ENCODE peak calls at places on chromosomes 3 and 15, in six cellular contexts. One of them, this sample, is unnamed.

GRCh38 chr15:70077436-70077835 is 20.3 kb downstream of the TLE3 start:
- DNase-seq in suprapubic skin: no peak
- DNase-seq in BE2C: no peak
- DNase-seq in spleen: no peak
- DNase-seq in astrocyte of the spinal cord: no peak
- DNase-seq in HL-60: no peak
- DNase-seq in this sample: no peak

GRCh38 chr15:27399236-27399635 is 428.3 kb downstream of the GABRG3 start:
- DNase-seq in HL-60: no peak
- DNase-seq in BE2C: no peak
- DNase-seq in suprapubic skin: no peak
- DNase-seq in spleen: no peak
- DNase-seq in astrocyte of the spinal cord: peak; percentile 23
- DNase-seq in this sample: no peak

GRCh38 chr15:33994005-33994615 is 25.8 kb downstream of the CHRM5 start:
- DNase-seq in suprapubic skin: no peak
- DNase-seq in HL-60: peak; percentile 32
- DNase-seq in BE2C: peak; percentile 74
- DNase-seq in astrocyte of the spinal cord: peak; percentile 44
- DNase-seq in spleen: no peak
- DNase-seq in this sample: no peak

GRCh38 chr3:25452185-25452584 is 24.1 kb downstream of the RARB start:
- DNase-seq in BE2C: no peak
- DNase-seq in astrocyte of the spinal cord: no peak
- DNase-seq in spleen: no peak
- DNase-seq in HL-60: no peak
- DNase-seq in suprapubic skin: no peak
- DNase-seq in this sample: no peak

GRCh38 chr3:141482250-141482937 is 4.4 kb upstream of the RASA2 start:
- DNase-seq in spleen: no peak
- DNase-seq in suprapubic skin: no peak
- DNase-seq in BE2C: no peak
- DNase-seq in HL-60: no peak
- DNase-seq in astrocyte of the spinal cord: peak; percentile 68
- DNase-seq in this sample: peak; percentile 94

GRCh38 chr3:35639251-35640185 is at the start of gene ARPP21:
- DNase-seq in BE2C: peak; percentile 5
- DNase-seq in suprapubic skin: no peak
- DNase-seq in HL-60: peak; percentile 16
- DNase-seq in spleen: peak; percentile 80
- DNase-seq in astrocyte of the spinal cord: peak; percentile 36
- DNase-seq in this sample: peak; percentile 7

GRCh38 chr3:132237652-132238032 is 79.6 kb upstream of the ACP3 start:
- DNase-seq in astrocyte of the spinal cord: no peak
- DNase-seq in spleen: no peak
- DNase-seq in suprapubic skin: no peak
- DNase-seq in HL-60: no peak
- DNase-seq in BE2C: no peak
- DNase-seq in this sample: no peak

GRCh38 chr3:64612082-64612860 is 75.5 kb downstream of the ADAMTS9 start:
- DNase-seq in spleen: no peak
- DNase-seq in suprapubic skin: no peak
- DNase-seq in astrocyte of the spinal cord: no peak
- DNase-seq in BE2C: peak; percentile 30
- DNase-seq in HL-60: no peak
- DNase-seq in this sample: peak; percentile 48

GRCh38 chr3:58839964-58840363 is 173.4 kb upstream of the FAM3D start:
- DNase-seq in spleen: no peak
- DNase-seq in suprapubic skin: no peak
- DNase-seq in HL-60: no peak
- DNase-seq in BE2C: no peak
- DNase-seq in astrocyte of the spinal cord: no peak
- DNase-seq in this sample: no peak

GRCh38 chr15:34357653-34358052 is 9.3 kb downstream of the LPCAT4 start:
- DNase-seq in BE2C: no peak
- DNase-seq in HL-60: no peak
- DNase-seq in suprapubic skin: no peak
- DNase-seq in astrocyte of the spinal cord: no peak
- DNase-seq in spleen: no peak
- DNase-seq in this sample: no peak

GRCh38 chr3:138786788-138787276 is 47.9 kb downstream of the PIK3CB start:
- DNase-seq in spleen: no peak
- DNase-seq in astrocyte of the spinal cord: peak; percentile 46
- DNase-seq in suprapubic skin: no peak
- DNase-seq in HL-60: peak; percentile 81
- DNase-seq in BE2C: no peak
- DNase-seq in this sample: peak; percentile 53

GRCh38 chr15:48861813-48862431 is 16.0 kb upstream of the EID1 start:
- DNase-seq in suprapubic skin: no peak
- DNase-seq in spleen: no peak
- DNase-seq in HL-60: peak; percentile 63
- DNase-seq in BE2C: peak; percentile 68
- DNase-seq in astrocyte of the spinal cord: peak; percentile 77
- DNase-seq in this sample: peak; percentile 65

GRCh38 chr15:74788716-74789151 is 6.9 kb downstream of the CSK start:
- DNase-seq in suprapubic skin: no peak
- DNase-seq in HL-60: peak; percentile 67
- DNase-seq in spleen: peak; percentile 92
- DNase-seq in BE2C: no peak
- DNase-seq in astrocyte of the spinal cord: no peak
- DNase-seq in this sample: no peak

GRCh38 chr3:105686324-105686897 is 182.4 kb downstream of the CBLB start:
- DNase-seq in BE2C: no peak
- DNase-seq in astrocyte of the spinal cord: peak; percentile 50
- DNase-seq in suprapubic skin: no peak
- DNase-seq in HL-60: no peak
- DNase-seq in spleen: no peak
- DNase-seq in this sample: peak; percentile 47

GRCh38 chr3:481680-482079 is 285.1 kb downstream of the CHL1 start:
- DNase-seq in HL-60: no peak
- DNase-seq in suprapubic skin: no peak
- DNase-seq in BE2C: no peak
- DNase-seq in spleen: no peak
- DNase-seq in astrocyte of the spinal cord: no peak
- DNase-seq in this sample: no peak

GRCh38 chr15:62323353-62323752 is 158.3 kb upstream of the C2CD4B start:
- DNase-seq in BE2C: no peak
- DNase-seq in suprapubic skin: no peak
- DNase-seq in astrocyte of the spinal cord: no peak
- DNase-seq in spleen: no peak
- DNase-seq in HL-60: no peak
- DNase-seq in this sample: no peak

GRCh38 chr15:52289629-52290081 is 5.9 kb downstream of the MYO5C start:
- DNase-seq in spleen: no peak
- DNase-seq in HL-60: no peak
- DNase-seq in BE2C: no peak
- DNase-seq in suprapubic skin: no peak
- DNase-seq in astrocyte of the spinal cord: peak; percentile 37
- DNase-seq in this sample: no peak

GRCh38 chr3:146177072-146177936 is 16.3 kb upstream of the PLOD2 start:
- DNase-seq in spleen: no peak
- DNase-seq in astrocyte of the spinal cord: no peak
- DNase-seq in HL-60: no peak
- DNase-seq in suprapubic skin: no peak
- DNase-seq in BE2C: no peak
- DNase-seq in this sample: no peak

GRCh38 chr3:4533489-4534443 is 40.6 kb downstream of the ITPR1 start:
- DNase-seq in suprapubic skin: no peak
- DNase-seq in astrocyte of the spinal cord: no peak
- DNase-seq in HL-60: peak; percentile 88
- DNase-seq in spleen: no peak
- DNase-seq in BE2C: peak; percentile 19
- DNase-seq in this sample: no peak

GRCh38 chr15:92714071-92714456 is 58.5 kb upstream of the FAM174B start:
- DNase-seq in astrocyte of the spinal cord: peak; percentile 47
- DNase-seq in HL-60: no peak
- DNase-seq in spleen: no peak
- DNase-seq in suprapubic skin: no peak
- DNase-seq in BE2C: peak; percentile 48
- DNase-seq in this sample: peak; percentile 44

GRCh38 chr15:58777107-58777506 is 6.0 kb downstream of the MINDY2 start:
- DNase-seq in suprapubic skin: no peak
- DNase-seq in spleen: no peak
- DNase-seq in HL-60: no peak
- DNase-seq in astrocyte of the spinal cord: no peak
- DNase-seq in BE2C: no peak
- DNase-seq in this sample: no peak

GRCh38 chr3:21447471-21448205 is 303.4 kb downstream of the ZNF385D start:
- DNase-seq in spleen: no peak
- DNase-seq in astrocyte of the spinal cord: peak; percentile 59
- DNase-seq in BE2C: no peak
- DNase-seq in suprapubic skin: no peak
- DNase-seq in HL-60: no peak
- DNase-seq in this sample: peak; percentile 43

GRCh38 chr3:71579934-71580318 is 3.6 kb downstream of the FOXP1 start:
- DNase-seq in suprapubic skin: no peak
- DNase-seq in spleen: no peak
- DNase-seq in HL-60: peak; percentile 70
- DNase-seq in astrocyte of the spinal cord: peak; percentile 82
- DNase-seq in BE2C: no peak
- DNase-seq in this sample: no peak

GRCh38 chr3:71578045-71578730 is 5.3 kb downstream of the FOXP1 start:
- DNase-seq in HL-60: no peak
- DNase-seq in astrocyte of the spinal cord: no peak
- DNase-seq in suprapubic skin: no peak
- DNase-seq in spleen: no peak
- DNase-seq in BE2C: no peak
- DNase-seq in this sample: peak; percentile 20

GRCh38 chr3:71581451-71581980 is 2.0 kb downstream of the FOXP1 start:
- DNase-seq in BE2C: peak; percentile 16
- DNase-seq in HL-60: peak; percentile 42
- DNase-seq in suprapubic skin: peak; percentile 80
- DNase-seq in astrocyte of the spinal cord: peak; percentile 29
- DNase-seq in spleen: peak; percentile 93
- DNase-seq in this sample: no peak

GRCh38 chr3:71580636-71581215 is 2.8 kb downstream of the FOXP1 start:
- DNase-seq in suprapubic skin: no peak
- DNase-seq in HL-60: no peak
- DNase-seq in spleen: no peak
- DNase-seq in BE2C: no peak
- DNase-seq in astrocyte of the spinal cord: peak; percentile 29
- DNase-seq in this sample: no peak

DNA sequence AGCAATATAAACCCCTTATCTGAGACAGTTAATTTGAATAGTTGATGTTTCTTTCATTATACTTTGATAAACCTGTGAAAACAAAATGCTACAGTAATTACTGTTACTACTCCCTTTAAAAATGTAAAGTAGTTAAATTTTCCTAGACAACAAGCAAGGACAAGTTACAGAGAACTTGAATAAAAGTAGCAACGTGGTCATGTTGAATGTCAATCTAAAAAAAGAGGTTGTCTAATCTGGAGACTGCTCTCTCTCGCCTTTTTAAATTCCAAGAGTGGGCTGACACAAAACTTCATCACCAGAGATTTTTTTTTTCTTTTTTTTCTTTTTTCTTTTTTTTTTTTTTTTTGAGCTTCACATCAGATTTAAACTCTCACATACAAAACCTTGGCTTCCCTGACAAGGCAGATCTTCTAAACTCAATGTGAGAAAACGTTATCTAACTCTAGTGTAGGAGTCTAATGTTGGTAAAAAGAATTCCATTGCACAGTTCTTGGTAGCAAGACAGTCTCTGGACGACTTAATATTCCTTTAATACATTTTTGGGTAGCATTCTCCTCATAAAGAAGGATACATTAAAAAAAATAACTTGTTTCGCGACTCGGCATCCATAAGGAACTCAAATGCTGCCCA is 4.1 kb downstream of the FOXP1 start:
- DNase-seq in suprapubic skin: no peak
- DNase-seq in HL-60: no peak
- DNase-seq in spleen: no peak
- DNase-seq in BE2C: no peak
- DNase-seq in astrocyte of the spinal cord: no peak
- DNase-seq in this sample: no peak
- H3K4me3 ChIP-seq in suprapubic skin: peak overlapping the region; percentile 83
- H3K4me3 ChIP-seq in HL-60: peak overlapping the region; percentile 75
- H3K4me3 ChIP-seq in spleen: no peak overlapping the region
- H3K4me3 ChIP-seq in BE2C: no peak overlapping the region
- H3K4me3 ChIP-seq in astrocyte of the spinal cord: peak overlapping the region; percentile 95
- H3K4me3 ChIP-seq in this sample: no peak overlapping the region

GRCh38 chr3:167657684-167658225 is 4.0 kb upstream of the WDR49 start:
- DNase-seq in BE2C: no peak
- DNase-seq in HL-60: no peak
- DNase-seq in spleen: no peak
- DNase-seq in suprapubic skin: no peak
- DNase-seq in astrocyte of the spinal cord: no peak
- DNase-seq in this sample: no peak
- H3K4me3 ChIP-seq in BE2C: no peak overlapping the region
- H3K4me3 ChIP-seq in HL-60: no peak overlapping the region
- H3K4me3 ChIP-seq in spleen: no peak overlapping the region
- H3K4me3 ChIP-seq in suprapubic skin: no peak overlapping the region
- H3K4me3 ChIP-seq in astrocyte of the spinal cord: no peak overlapping the region
- H3K4me3 ChIP-seq in this sample: no peak overlapping the region

GRCh38 chr3:134080761-134081160 is 51.0 kb upstream of the SLCO2A1 start:
- DNase-seq in astrocyte of the spinal cord: no peak
- DNase-seq in HL-60: no peak
- DNase-seq in spleen: no peak
- DNase-seq in suprapubic skin: no peak
- DNase-seq in BE2C: no peak
- DNase-seq in this sample: no peak

GRCh38 chr3:134083008-134083407 is 53.3 kb upstream of the SLCO2A1 start:
- DNase-seq in suprapubic skin: no peak
- DNase-seq in astrocyte of the spinal cord: no peak
- DNase-seq in BE2C: no peak
- DNase-seq in spleen: no peak
- DNase-seq in HL-60: no peak
- DNase-seq in this sample: no peak

GRCh38 chr3:134079761-134080160 is 50.0 kb upstream of the SLCO2A1 start:
- DNase-seq in HL-60: no peak
- DNase-seq in BE2C: no peak
- DNase-seq in astrocyte of the spinal cord: no peak
- DNase-seq in suprapubic skin: no peak
- DNase-seq in spleen: no peak
- DNase-seq in this sample: no peak

GRCh38 chr3:134082582-134082981 is 52.9 kb upstream of the SLCO2A1 start:
- DNase-seq in suprapubic skin: no peak
- DNase-seq in BE2C: no peak
- DNase-seq in spleen: no peak
- DNase-seq in astrocyte of the spinal cord: no peak
- DNase-seq in HL-60: no peak
- DNase-seq in this sample: no peak

GRCh38 chr3:134081211-134081610 is 51.5 kb upstream of the SLCO2A1 start:
- DNase-seq in BE2C: no peak
- DNase-seq in spleen: no peak
- DNase-seq in HL-60: no peak
- DNase-seq in astrocyte of the spinal cord: no peak
- DNase-seq in suprapubic skin: no peak
- DNase-seq in this sample: no peak
- H3K4me3 ChIP-seq in BE2C: no peak overlapping the region
- H3K4me3 ChIP-seq in spleen: no peak overlapping the region
- H3K4me3 ChIP-seq in HL-60: no peak overlapping the region
- H3K4me3 ChIP-seq in astrocyte of the spinal cord: no peak overlapping the region
- H3K4me3 ChIP-seq in suprapubic skin: no peak overlapping the region
- H3K4me3 ChIP-seq in this sample: no peak overlapping the region

DNA sequence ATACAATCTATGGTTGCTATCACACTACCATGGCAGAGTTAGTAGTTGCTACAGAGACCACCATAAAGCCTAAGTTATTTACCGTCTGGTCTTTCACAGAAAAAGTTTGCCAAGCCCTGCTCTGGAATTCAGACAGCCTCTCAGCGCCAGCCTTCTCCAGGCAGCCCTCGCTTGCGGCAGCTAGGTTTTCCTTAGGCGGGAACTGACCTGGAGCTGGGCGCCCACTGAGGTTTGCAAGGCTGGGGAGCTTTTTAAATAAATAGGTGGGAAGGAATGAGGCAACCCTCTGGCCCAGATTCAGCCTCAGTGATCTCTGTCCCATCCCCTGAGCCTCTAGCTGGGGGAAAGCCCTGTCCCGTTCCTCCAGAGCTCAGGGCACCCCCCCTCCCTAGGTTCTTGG is 1.2 kb downstream of the CTSH start:
- DNase-seq in suprapubic skin: no peak
- DNase-seq in BE2C: no peak
- DNase-seq in astrocyte of the spinal cord: no peak
- DNase-seq in HL-60: no peak
- DNase-seq in spleen: peak; percentile 59
- DNase-seq in this sample: no peak
- H3K4me3 ChIP-seq in suprapubic skin: peak overlapping the region; percentile 53
- H3K4me3 ChIP-seq in BE2C: no peak overlapping the region
- H3K4me3 ChIP-seq in astrocyte of the spinal cord: no peak overlapping the region
- H3K4me3 ChIP-seq in HL-60: no peak overlapping the region
- H3K4me3 ChIP-seq in spleen: peak overlapping the region; percentile 67
- H3K4me3 ChIP-seq in this sample: no peak overlapping the region